ENCODE peak calls at places on chromosomes 11 and 22, in eight cellular contexts. Q, A, D, B, P, H, C and U are unnamed samples.

GRCh38 chr22:26658161-26658560 is 773 bp downstream of the MIAT start:
- DNase-seq in Q (no peak), A (no peak), D (no peak), B (no peak), P (no peak), H (no peak), C (no peak), U (no peak)

GRCh38 chr22:21791635-21792625 is 56.3 kb upstream of the YPEL1 start:
- DNase-seq in Q (no peak), A (no peak), D (no peak), B (no peak), P (no peak), H (no peak), C (no peak), U (peak)

GRCh38 chr22:41752011-41752975 is 48.2 kb upstream of the CCDC134 start:
- DNase-seq in Q (no peak), A (no peak), D (no peak), B (no peak), P (no peak), H (no peak), C (no peak), U (no peak)

GRCh38 chr22:49365910-49366309 is 461.8 kb downstream of the BRD1 start:
- DNase-seq in Q (no peak), A (no peak), D (no peak), B (peak), P (no peak), H (no peak), C (no peak), U (no peak)

GRCh38 chr11:34921156-34921555 is 4.7 kb downstream of the PDHX start:
- DNase-seq in Q (no peak), A (no peak), D (no peak), B (no peak), P (no peak), H (no peak), C (no peak), U (no peak)

GRCh38 chr22:19515654-19516377 is 8.4 kb downstream of the CLDN5 start:
- DNase-seq in Q (no peak), A (no peak), D (no peak), B (no peak), P (no peak), H (no peak), C (peak), U (no peak)

GRCh38 chr11:34185926-34186841 is 80.8 kb downstream of the NAT10 start:
- DNase-seq in Q (no peak), A (no peak), D (no peak), B (no peak), P (no peak), H (no peak), C (no peak), U (no peak)

GRCh38 chr11:16326679-16327297 is 29.6 kb downstream of the SOX6 start:
- DNase-seq in Q (no peak), A (peak), D (no peak), B (no peak), P (no peak), H (no peak), C (no peak), U (no peak)

GRCh38 chr22:29689872-29690213 is 30.0 kb upstream of the CABP7 start:
- DNase-seq in Q (peak), A (peak), D (no peak), B (peak), P (peak), H (peak), C (peak), U (peak)

GRCh38 chr11:45234306-45235006 is 51.7 kb downstream of the SYT13 start:
- DNase-seq in Q (no peak), A (no peak), D (no peak), B (no peak), P (no peak), H (no peak), C (no peak), U (no peak)

GRCh38 chr11:61061081-61061826 is 41.0 kb upstream of the CD5 start:
- DNase-seq in Q (no peak), A (no peak), D (no peak), B (no peak), P (no peak), H (no peak), C (peak), U (peak)

GRCh38 chr11:104198576-104198975 is 34.6 kb upstream of the PDGFD start:
- DNase-seq in Q (no peak), A (no peak), D (no peak), B (no peak), P (no peak), H (no peak), C (no peak), U (peak)

GRCh38 chr11:131685906-131686305 is 315.5 kb downstream of the NTM start:
- DNase-seq in Q (no peak), A (no peak), D (no peak), B (no peak), P (no peak), H (no peak), C (peak), U (no peak)

GRCh38 chr11:35802672-35803071 is 140.1 kb downstream of the TRIM44 start:
- DNase-seq in Q (no peak), A (no peak), D (no peak), B (no peak), P (no peak), H (no peak), C (no peak), U (no peak)

GRCh38 chr22:30265851-30266444 is 703 bp downstream of the OSM start:
- DNase-seq in Q (peak), A (no peak), D (no peak), B (peak), P (no peak), H (peak), C (peak), U (no peak)

GRCh38 chr11:130908770-130909625 is 7.3 kb downstream of the SNX19 start:
- DNase-seq in Q (no peak), A (peak), D (no peak), B (no peak), P (no peak), H (no peak), C (no peak), U (peak)

GRCh38 chr11:75314771-75315438 is 36.6 kb downstream of the ARRB1 start:
- DNase-seq in Q (no peak), A (no peak), D (no peak), B (no peak), P (no peak), H (no peak), C (no peak), U (no peak)

GRCh38 chr11:2302280-2302843 is 549 bp downstream of the TSPAN32 start:
- DNase-seq in Q (peak), A (no peak), D (no peak), B (peak), P (no peak), H (peak), C (peak), U (no peak)

DNA sequence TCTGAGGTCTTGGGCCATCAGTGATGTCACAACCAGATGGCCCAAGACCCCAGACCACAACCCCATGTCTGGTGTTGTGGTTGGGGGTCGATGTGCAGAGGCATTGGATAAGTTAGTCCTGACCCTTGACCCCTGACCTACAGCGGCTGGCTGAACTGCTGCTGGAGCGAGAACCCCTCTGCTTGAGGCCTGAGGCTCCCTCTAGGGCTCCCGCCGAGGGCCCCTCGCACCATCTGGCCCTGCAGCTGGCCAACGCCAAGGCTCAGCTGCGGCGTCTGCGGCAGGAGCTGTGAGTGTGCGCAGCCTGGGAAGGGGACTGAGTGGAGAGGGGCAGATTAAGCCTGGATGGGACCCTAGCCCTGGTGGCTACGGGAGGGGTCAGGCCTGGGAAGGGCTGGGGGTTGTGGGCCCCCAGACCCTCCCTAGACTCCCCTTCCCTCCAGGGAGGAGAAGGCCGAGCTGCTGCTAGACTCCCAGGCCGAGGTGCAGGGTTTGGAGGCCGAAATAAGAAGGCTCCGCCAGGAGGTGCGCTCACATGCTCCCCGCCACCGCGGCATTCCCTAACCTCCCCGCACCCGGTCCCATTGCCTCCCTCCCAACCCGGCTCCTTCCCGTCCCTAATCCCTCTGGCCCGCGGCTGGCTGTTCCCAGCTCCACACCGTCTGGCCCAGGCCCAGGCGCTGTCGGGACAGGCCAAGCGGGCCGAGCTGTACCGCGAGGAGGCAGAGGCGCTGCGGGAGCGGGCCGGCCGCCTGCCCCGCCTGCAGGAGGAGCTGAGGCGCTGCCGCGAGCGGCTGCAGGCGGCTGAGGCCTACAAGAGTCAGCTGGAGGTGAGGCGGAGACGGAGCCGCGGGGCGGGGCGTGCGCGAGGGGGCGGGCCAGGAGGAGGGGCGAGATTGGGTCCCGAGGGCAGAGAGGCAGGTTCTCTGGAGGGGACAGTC is 2.1 kb downstream of the CCDC88B start:
- DNase-seq in Q (peak), A (peak), D (peak), B (peak), P (no peak), H (peak), C (peak), U (peak)
- TF ChIP-seq CTCF in Q (peak), A (peak), D (peak), B (peak), P (no peak), H (no peak), C (peak), U (peak)

DNA sequence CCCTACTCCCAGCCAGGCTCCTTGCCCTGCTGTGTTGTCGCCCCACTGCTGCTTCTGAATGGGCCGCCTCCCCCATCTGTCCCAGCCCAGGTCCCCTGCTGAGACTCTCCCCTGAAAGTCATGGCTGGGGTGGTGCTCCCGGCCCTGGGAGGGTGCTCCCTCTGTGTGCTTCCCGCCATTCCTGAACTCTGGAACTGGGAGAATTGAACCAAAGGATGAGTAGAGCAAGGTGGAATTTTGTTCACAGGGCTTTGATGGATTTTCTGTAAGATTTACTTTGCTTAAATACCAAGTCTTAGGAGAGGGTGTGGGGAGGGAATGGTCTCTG is 402 bp downstream of the APOBEC3G start:
- DNase-seq in Q (no peak), A (no peak), D (no peak), B (no peak), P (no peak), H (no peak), C (no peak), U (no peak)
- TF ChIP-seq CTCF in Q (no peak), A (no peak), D (no peak), B (no peak), P (no peak), H (no peak), C (no peak), U (no peak)

DNA sequence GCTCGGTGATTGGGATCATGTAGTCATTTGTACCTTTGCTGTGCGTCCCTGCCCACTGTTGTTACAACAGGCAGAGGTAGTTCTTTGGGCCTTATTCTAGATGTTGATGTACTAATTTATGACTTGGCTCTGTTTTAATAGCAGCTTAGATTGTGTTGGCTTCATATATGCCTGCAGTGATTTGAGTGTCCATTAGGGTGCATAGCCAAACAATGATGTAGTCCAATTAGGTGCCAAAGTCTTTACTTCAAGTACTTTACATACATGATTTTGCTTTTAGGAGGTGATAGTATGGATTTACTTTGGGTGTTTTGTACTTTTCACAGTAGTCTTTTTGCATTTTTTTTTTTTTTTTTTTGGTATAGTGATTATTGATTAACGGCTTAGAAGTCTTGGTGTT is 46.4 kb downstream of the PPP6R3 start:
- DNase-seq in Q (no peak), A (no peak), D (no peak), B (no peak), P (no peak), H (no peak), C (no peak), U (peak)
- TF ChIP-seq CTCF in Q (no peak), A (peak), D (no peak), B (no peak), P (no peak), H (no peak), C (peak), U (no peak)

GRCh38 chr11:128891410-128891861 is 280 bp downstream of the KCNJ5 start:
- DNase-seq in Q (no peak), A (no peak), D (no peak), B (no peak), P (no peak), H (peak), C (peak), U (no peak)

GRCh38 chr11:128891912-128892398 is 799 bp downstream of the KCNJ5 start:
- DNase-seq in Q (no peak), A (no peak), D (no peak), B (no peak), P (no peak), H (peak), C (peak), U (no peak)

GRCh38 chr11:128889657-128890213 is 1.4 kb upstream of the KCNJ5 start:
- DNase-seq in Q (no peak), A (no peak), D (no peak), B (no peak), P (no peak), H (no peak), C (peak), U (no peak)

GRCh38 chr11:128890216-128890542 is 977 bp upstream of the KCNJ5 start:
- DNase-seq in Q (no peak), A (no peak), D (no peak), B (no peak), P (no peak), H (no peak), C (no peak), U (no peak)

DNA sequence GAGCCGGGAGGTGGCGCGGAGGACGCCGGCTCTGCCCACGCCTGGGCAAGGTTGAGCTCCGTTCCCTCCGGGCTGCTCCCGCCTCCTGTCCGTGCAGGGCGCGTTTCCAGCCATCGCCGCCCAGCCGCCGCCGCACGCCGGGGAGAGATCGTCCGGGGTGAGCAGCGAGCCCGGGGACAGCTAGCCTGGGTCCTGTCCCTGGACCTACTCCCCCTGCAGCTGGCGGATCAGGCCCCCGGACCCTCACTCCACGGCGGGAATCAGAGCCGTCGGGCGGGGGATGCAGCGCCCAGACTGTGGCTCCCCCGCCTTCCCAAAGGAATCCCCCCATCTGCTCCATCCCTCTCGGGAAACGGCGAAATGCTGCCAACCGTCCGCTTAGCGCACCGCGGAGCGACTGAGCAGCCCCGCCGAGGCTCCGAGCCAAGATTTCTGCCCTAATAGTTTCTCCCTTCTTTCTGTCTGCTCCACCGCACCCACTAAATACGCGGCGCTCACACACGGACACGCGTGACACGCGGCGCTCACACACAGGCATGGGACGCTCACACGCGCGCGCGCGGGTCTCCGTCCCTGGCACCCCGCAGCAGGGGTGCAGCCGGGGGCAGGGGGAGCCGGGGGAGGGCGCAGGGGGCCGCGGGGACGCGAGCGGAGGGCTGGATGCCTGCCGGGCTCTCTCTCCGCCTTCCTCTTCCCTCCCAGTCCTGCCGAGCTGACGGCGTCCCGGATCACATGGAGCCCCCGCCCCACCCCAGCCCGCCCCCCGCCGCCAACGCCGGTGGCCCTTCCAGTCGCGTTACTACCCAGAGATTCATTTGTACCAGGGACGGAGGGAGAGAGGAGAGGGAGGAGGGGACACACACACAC is at the start of gene KCNJ5:
- DNase-seq in Q (peak), A (no peak), D (no peak), B (peak), P (peak), H (peak), C (peak), U (peak)
- TF ChIP-seq CTCF in Q (no peak), A (no peak), D (no peak), B (no peak), P (no peak), H (no peak), C (no peak), U (no peak)

GRCh38 chr11:63811522-63811921 is 1.7 kb upstream of the SPINDOC start:
- DNase-seq in Q (no peak), A (no peak), D (no peak), B (no peak), P (no peak), H (no peak), C (peak), U (no peak)

GRCh38 chr11:63816732-63817131 is 3.5 kb downstream of the SPINDOC start:
- DNase-seq in Q (no peak), A (no peak), D (no peak), B (no peak), P (no peak), H (no peak), C (no peak), U (no peak)

GRCh38 chr11:63814383-63814736 is 1.1 kb downstream of the SPINDOC start:
- DNase-seq in Q (no peak), A (no peak), D (no peak), B (no peak), P (no peak), H (no peak), C (no peak), U (no peak)

GRCh38 chr11:63813563-63814382 is 517 bp downstream of the SPINDOC start:
- DNase-seq in Q (peak), A (no peak), D (no peak), B (peak), P (peak), H (peak), C (peak), U (peak)

DNA sequence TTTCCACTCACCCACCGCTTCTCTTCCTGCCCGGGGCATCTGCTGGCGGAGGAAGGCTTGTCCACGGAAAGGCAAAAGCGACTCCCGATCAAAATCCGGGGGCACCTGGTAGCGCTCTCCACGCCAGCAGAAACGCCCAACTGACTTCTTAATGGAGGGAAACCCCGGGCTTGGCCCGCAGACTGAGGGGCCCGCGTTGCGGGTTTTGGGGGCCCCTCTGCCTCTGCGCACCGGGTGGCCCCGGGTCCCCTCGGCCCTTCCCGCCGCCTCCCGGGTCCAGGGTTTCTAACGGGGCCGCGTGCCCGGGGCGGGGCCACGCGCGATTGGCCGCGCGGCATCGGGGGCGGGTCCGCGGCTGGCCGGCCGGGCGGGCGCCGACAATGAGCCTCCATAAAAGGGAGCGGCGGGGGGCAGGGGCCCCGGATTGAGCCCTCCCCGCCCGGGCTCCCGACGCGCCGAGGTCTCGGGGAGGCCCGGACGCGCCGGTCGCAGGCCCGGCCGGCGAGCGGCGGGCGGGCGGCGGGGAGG is at the start of gene SPINDOC:
- DNase-seq in Q (peak), A (peak), D (no peak), B (peak), P (peak), H (peak), C (peak), U (peak)
- TF ChIP-seq CTCF in Q (no peak), A (no peak), D (no peak), B (no peak), P (no peak), H (no peak), C (no peak), U (no peak)

DNA sequence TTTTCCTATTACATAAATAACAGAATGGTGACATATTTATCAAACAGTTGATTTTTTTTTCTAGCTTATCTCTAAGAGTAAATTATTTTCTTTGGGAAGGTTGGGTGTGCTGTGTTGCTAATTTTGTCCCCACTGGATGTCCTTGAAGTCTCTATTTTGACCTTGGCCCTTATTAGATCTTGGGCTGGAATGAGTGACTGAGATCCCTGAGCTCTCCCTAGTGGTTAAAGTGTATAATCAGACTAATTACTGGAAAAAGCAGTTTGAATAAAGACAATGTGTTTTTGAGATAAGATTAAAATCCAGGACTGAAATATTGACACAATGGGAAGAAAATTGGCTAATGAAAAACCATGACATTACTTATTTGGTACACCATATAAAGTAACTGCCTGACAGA is 56.1 kb downstream of the AASDHPPT start:
- DNase-seq in Q (no peak), A (no peak), D (no peak), B (no peak), P (no peak), H (no peak), C (no peak), U (peak)
- TF ChIP-seq CTCF in Q (no peak), A (peak), D (peak), B (no peak), P (peak), H (no peak), C (peak), U (peak)